ENCODE peak calls at places on chromosome 6, in ten cellular contexts. M, I, Z, F, L, D, X, G, S and H are unnamed samples.

GRCh38 chr6:32087574-32088486 is 21.3 kb downstream of the TNXB start:
- DNase-seq in X (peak), I (peak), M (peak), Z (no peak), D (peak), S (peak), L (peak), G (peak), F (peak), H (no peak)

GRCh38 chr6:134123666-134124208 is 71.3 kb upstream of the SLC2A12 start:
- DNase-seq in I (no peak), D (peak), L (no peak), X (no peak), G (peak), S (no peak), F (no peak), M (peak), Z (no peak), H (peak)

GRCh38 chr6:164410017-164410416 is 899.4 kb downstream of the C6orf118 start:
- DNase-seq in Z (no peak), S (no peak), I (no peak), G (no peak), F (no peak), M (no peak), D (no peak), L (no peak), X (no peak), H (no peak)

GRCh38 chr6:22470454-22471368 is 98.7 kb upstream of the HDGFL1 start:
- DNase-seq in Z (peak), X (no peak), I (no peak), L (peak), S (peak), G (peak), D (peak), F (peak), M (peak), H (peak)

GRCh38 chr6:115190534-115190933 is 847.7 kb upstream of the HS3ST5 start:
- DNase-seq in M (no peak), Z (no peak), S (no peak), D (no peak), F (no peak), X (no peak), I (no peak), G (no peak), L (no peak), H (no peak)

GRCh38 chr6:22447191-22447590 is 122.2 kb upstream of the HDGFL1 start:
- DNase-seq in F (no peak), L (no peak), X (peak), Z (no peak), M (no peak), S (no peak), G (no peak), I (peak), D (no peak), H (no peak)

GRCh38 chr6:135334169-135334568 is 153.1 kb downstream of the MYB start:
- DNase-seq in M (no peak), S (no peak), L (no peak), G (peak), F (no peak), X (no peak), Z (no peak), D (peak), I (no peak), H (no peak)

GRCh38 chr6:87731818-87732661 is 30.0 kb upstream of the AKIRIN2 start:
- DNase-seq in S (peak), I (peak), G (peak), L (peak), Z (peak), F (peak), D (peak), M (peak), X (peak), H (peak)

GRCh38 chr6:20325641-20326421 is 75.8 kb upstream of the E2F3 start:
- DNase-seq in D (no peak), M (no peak), X (no peak), L (no peak), Z (no peak), F (no peak), G (peak), I (no peak), S (no peak), H (no peak)

GRCh38 chr6:97626586-97627441 is 343.8 kb upstream of the MMS22L start:
- DNase-seq in G (peak), F (no peak), Z (peak), M (no peak), X (no peak), S (no peak), I (no peak), D (no peak), L (no peak), H (no peak)

GRCh38 chr6:84635081-84635745 is 129.2 kb downstream of the TBX18 start:
- DNase-seq in L (no peak), I (no peak), D (peak), S (no peak), F (no peak), G (peak), X (no peak), Z (no peak), M (peak), H (no peak)

GRCh38 chr6:67345946-67346345 is 1289.1 kb upstream of the ADGRB3 start:
- DNase-seq in G (no peak), S (no peak), I (no peak), D (no peak), L (no peak), M (no peak), F (no peak), X (no peak), Z (no peak), H (no peak)

GRCh38 chr6:112575309-112575834 is 228.2 kb downstream of the RFPL4B start:
- DNase-seq in I (no peak), G (no peak), D (no peak), X (no peak), L (no peak), Z (no peak), S (no peak), F (no peak), M (no peak), H (no peak)

GRCh38 chr6:71079707-71080106 is 122.8 kb upstream of the B3GAT2 start:
- DNase-seq in X (no peak), Z (no peak), S (no peak), G (peak), F (no peak), D (peak), L (no peak), I (no peak), M (no peak), H (peak)

GRCh38 chr6:106223300-106223930 is 102.1 kb downstream of the ATG5 start:
- DNase-seq in D (peak), G (peak), L (peak), X (no peak), F (peak), I (no peak), Z (peak), M (peak), S (peak), H (peak)

GRCh38 chr6:98875375-98875774 is 41.0 kb downstream of the POU3F2 start:
- DNase-seq in G (no peak), F (no peak), Z (no peak), X (no peak), I (peak), S (no peak), D (no peak), M (no peak), L (no peak), H (no peak)

GRCh38 chr6:47729019-47729418 is 30.6 kb downstream of the ADGRF4 start:
- DNase-seq in F (no peak), X (no peak), G (no peak), D (no peak), Z (no peak), S (no peak), M (peak), L (no peak), I (no peak), H (no peak)

GRCh38 chr6:167094436-167094819 is 28.5 kb upstream of the CCR6 start:
- DNase-seq in L (no peak), G (no peak), D (no peak), F (no peak), I (no peak), M (no peak), Z (no peak), S (no peak), X (no peak), H (no peak)

GRCh38 chr6:112214749-112215269 is 39.6 kb downstream of the LAMA4 start:
- DNase-seq in D (no peak), M (no peak), G (peak), L (no peak), F (no peak), X (no peak), S (no peak), Z (no peak), I (no peak), H (no peak)

GRCh38 chr6:56734334-56734733 is 91.6 kb upstream of the DST start:
- DNase-seq in L (no peak), D (no peak), F (no peak), M (no peak), Z (no peak), X (no peak), I (no peak), S (no peak), G (no peak), H (no peak)

GRCh38 chr6:167574431-167575097 is 249.7 kb downstream of the TTLL2 start:
- DNase-seq in F (peak), Z (no peak), L (peak), I (peak), D (no peak), M (no peak), X (peak), G (no peak), S (peak), H (no peak)

GRCh38 chr6:44338228-44339122 is 4.0 kb upstream of the SPATS1 start:
- DNase-seq in S (peak), D (peak), M (peak), X (peak), Z (peak), G (peak), F (peak), L (peak), I (peak), H (peak)

GRCh38 chr6:110543106-110543505 is 66.7 kb upstream of the SLC22A16 start:
- DNase-seq in L (no peak), I (peak), S (peak), D (no peak), F (no peak), Z (no peak), G (no peak), M (peak), X (no peak), H (no peak)

GRCh38 chr6:45661667-45662066 is 283.9 kb upstream of the SUPT3H start:
- DNase-seq in S (no peak), M (no peak), F (no peak), D (peak), L (no peak), X (no peak), I (no peak), Z (no peak), G (peak), H (peak)

GRCh38 chr6:45666844-45667243 is 289.1 kb upstream of the SUPT3H start:
- DNase-seq in Z (no peak), X (no peak), F (no peak), L (no peak), G (peak), M (no peak), S (no peak), D (no peak), I (no peak), H (no peak)

GRCh38 chr6:45667265-45667664 is 289.5 kb upstream of the SUPT3H start:
- DNase-seq in F (no peak), M (no peak), X (no peak), S (no peak), I (no peak), Z (no peak), G (no peak), L (no peak), D (no peak), H (no peak)

GRCh38 chr6:45665859-45666258 is 288.1 kb upstream of the SUPT3H start:
- DNase-seq in X (no peak), S (no peak), M (no peak), L (no peak), G (no peak), D (no peak), F (no peak), Z (peak), I (no peak), H (no peak)

DNA sequence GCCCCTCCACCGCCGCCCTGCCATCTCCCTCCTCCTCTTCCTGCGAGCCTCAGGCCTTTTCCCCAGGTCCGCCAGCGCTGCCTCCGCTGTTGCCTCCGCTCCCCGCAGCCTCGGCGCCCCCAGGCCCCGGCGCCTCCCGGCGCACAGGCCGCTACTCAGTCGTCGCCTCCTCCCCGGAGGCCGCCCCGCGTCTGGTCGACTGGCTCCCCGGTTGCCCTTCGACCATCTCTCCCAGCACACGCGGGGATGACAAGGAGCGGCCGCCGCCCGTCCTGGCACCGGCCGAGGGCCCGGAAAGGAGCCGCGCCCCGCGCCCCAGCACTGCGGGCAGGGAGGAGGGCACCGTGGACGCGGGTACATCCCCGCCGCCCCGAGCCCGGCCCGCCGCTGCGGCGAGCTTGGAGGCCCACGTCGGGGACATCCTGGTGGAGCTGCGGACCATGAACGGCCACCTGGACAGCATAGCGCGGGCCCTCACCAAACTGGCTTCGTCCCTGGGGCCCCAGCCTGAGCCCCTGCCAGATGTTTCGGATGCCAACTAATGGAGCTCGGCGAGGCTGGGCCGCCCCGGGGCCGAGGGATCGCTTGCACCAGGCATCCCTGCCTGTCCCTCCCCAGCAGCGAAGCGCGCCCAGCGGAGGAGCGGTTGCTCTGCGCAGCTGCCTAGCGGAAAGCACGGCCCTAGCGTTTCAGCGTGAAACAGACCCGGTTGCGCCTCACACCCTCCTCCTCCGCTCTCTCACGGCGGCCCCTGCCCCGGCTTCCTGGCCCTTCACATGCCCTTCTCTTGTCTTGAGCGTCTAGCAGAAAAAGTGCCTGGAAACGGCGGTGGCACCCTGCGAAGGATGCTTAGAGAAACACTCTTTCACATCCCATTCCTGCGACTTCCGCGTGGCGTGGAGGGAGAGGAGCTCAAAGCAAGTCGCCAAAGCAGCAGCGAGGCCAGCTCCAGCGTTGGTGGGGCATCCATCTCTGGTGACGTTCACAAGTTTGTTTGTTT is 285.7 kb upstream of the SUPT3H start:
- DNase-seq in L (no peak), X (peak), Z (no peak), F (peak), S (no peak), M (no peak), D (peak), I (peak), G (no peak), H (no peak)
- H3K4me3 ChIP-seq in L (peak), X (peak), Z (no peak), F (peak), S (peak), M (no peak), D (peak), I (peak), G (peak), H (no peak)

DNA sequence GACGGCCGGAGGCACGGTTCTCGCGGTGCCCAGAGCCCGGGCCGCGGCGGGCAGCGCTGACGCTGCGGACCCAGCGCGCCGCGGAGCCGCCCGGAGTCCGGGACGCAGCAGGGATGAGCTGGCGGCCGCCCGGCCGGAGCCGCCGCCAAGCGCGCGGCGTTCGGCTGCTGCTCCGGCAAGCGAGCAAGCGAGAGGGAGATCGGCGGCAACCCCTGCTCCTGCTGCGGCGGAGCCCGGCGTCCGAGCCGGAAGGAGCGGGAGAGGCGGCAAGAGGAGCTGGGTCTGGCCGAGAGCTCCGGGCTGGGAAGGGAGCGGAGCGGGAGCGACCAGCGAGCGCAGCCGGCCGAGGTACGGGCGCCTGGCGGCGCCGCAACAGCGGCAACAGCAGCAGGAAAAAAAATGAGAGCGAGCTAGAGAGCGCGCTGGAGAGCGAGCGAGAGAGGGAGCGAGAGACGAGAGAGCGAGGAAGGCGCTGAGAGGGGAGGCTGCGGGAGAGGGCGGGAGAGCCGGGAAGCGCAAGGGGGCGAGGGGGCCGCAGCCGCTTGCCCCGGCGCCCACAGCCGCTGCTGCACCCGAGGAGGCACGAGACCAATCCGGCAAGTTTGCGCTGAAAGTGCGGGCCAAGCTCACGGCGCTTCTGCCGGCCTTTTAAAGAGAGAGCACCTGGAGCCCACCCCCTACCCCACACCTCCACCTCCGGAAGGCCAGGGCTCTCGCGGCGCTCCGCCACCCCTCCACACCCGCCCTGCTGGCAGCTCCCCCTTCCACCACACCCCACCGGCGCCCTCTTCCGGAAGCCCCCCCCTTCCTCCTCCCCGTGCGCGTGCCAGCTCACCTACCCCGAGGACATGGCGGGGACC is 496 bp downstream of the GRM4 start:
- DNase-seq in L (no peak), Z (peak), X (peak), F (no peak), G (peak), S (no peak), I (no peak), M (peak), D (peak), H (no peak)
- TF ChIP-seq CTCF in L (no peak), Z (no peak), X (no peak), F (no peak), G (no peak), S (no peak), I (no peak), M (no peak), D (no peak), H (no peak)

GRCh38 chr6:37442416-37443218 is 9.6 kb downstream of the CMTR1 start:
- DNase-seq in F (no peak), L (no peak), M (no peak), S (no peak), G (no peak), X (no peak), I (no peak), D (no peak), Z (no peak), H (no peak)
- H3K4me3 ChIP-seq in F (peak), L (no peak), M (no peak), S (peak), G (no peak), X (peak), I (peak), D (no peak), Z (peak), H (no peak)

DNA sequence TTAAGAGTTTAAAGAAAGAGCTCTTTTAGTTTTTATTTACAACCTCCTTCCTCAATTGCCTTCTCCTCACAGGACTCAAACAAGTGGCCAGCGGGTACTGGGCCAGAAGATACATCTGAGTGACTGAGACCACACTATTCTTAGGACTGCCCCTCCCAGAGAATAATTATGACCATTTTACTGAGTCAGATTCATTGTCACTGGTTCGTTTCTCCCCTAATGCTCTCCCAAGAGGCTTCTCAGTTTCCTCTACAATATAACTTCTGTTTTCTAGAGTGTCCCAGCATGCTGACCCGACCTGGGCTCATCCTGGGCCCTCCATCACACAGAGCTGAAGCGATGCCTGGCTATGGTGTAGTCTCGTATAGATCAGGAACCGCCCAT is 279.9 kb downstream of the CD83 start:
- DNase-seq in D (no peak), M (no peak), G (no peak), Z (no peak), S (no peak), F (no peak), I (no peak), L (no peak), X (no peak), H (no peak)
- TF ChIP-seq CTCF in D (no peak), M (no peak), G (no peak), Z (no peak), S (no peak), F (no peak), I (no peak), L (no peak), X (no peak), H (no peak)